ENCODE peak calls at places on chromosomes 4 and X, in ten cellular contexts. B is PC-3, V is mucosa of descending colon, W is OCI-LY7, D is right lobe of liver, Q is Calu3, A is breast epithelium, G is A549, F is heart right ventricle, I is AG04450. N is an unnamed sample.

GRCh38 chr4:186725422-186726149 is 1.9 kb upstream of the FAT1 start:
- DNase-seq in Q (peak), A (peak), I (peak), G (peak), B (peak), D (peak), F (peak), V (peak), W (no peak), N (no peak)

GRCh38 chr4:129146639-129147038 is 50.7 kb downstream of the C4orf33 start:
- DNase-seq in F (no peak), W (no peak), I (no peak), D (no peak), G (no peak), B (no peak), Q (no peak), A (no peak), V (no peak), N (no peak)

GRCh38 chrX:13396887-13397286 is 77.0 kb upstream of the ATXN3L start:
- DNase-seq in Q (no peak), G (peak), I (no peak), W (no peak), A (no peak), V (no peak), B (peak), F (no peak), D (no peak), N (no peak)

GRCh38 chr4:71184195-71184781 is 154.5 kb upstream of the SLC4A4 start:
- DNase-seq in B (peak), G (peak), Q (peak), I (no peak), F (peak), W (peak), A (no peak), V (no peak), D (no peak), N (no peak)

GRCh38 chr4:4801013-4801412 is 58.5 kb upstream of the MSX1 start:
- DNase-seq in B (no peak), F (no peak), W (no peak), I (no peak), V (no peak), A (no peak), D (no peak), Q (no peak), G (no peak), N (no peak)

GRCh38 chr4:4395849-4396627 is 9.1 kb downstream of the NSG1 start:
- DNase-seq in V (no peak), Q (no peak), D (no peak), W (peak), F (no peak), G (no peak), I (peak), B (no peak), A (no peak), N (peak)

GRCh38 chrX:25561190-25561589 is 545.4 kb upstream of the ARX start:
- DNase-seq in G (no peak), W (no peak), B (no peak), I (no peak), D (no peak), F (no peak), V (no peak), Q (no peak), A (no peak), N (no peak)

GRCh38 chrX:2715066-2715600 is 24.0 kb downstream of the CD99 start:
- DNase-seq in G (no peak), F (no peak), I (no peak), Q (no peak), B (no peak), D (no peak), A (no peak), W (no peak), V (no peak), N (no peak)

GRCh38 chr4:10761903-10762302 is 77.3 kb upstream of the CLNK start:
- DNase-seq in Q (no peak), D (no peak), V (no peak), F (no peak), G (no peak), A (no peak), B (no peak), I (no peak), W (no peak), N (no peak)

GRCh38 chr4:75995727-75996126 is 5.0 kb upstream of the SDAD1 start:
- DNase-seq in F (no peak), W (peak), D (no peak), A (no peak), V (no peak), Q (no peak), I (no peak), G (peak), B (peak), N (no peak)

GRCh38 chrX:153564047-153564606 is 34.8 kb downstream of the CCNQ start:
- DNase-seq in G (no peak), A (no peak), F (peak), B (no peak), I (no peak), V (no peak), D (no peak), Q (no peak), W (no peak), N (no peak)

GRCh38 chrX:40647307-40648197 is at the start of gene CXorf38:
- DNase-seq in W (peak), I (peak), A (peak), F (peak), G (peak), B (peak), V (peak), Q (peak), D (peak), N (peak)

GRCh38 chr4:88352062-88352461 is 26.6 kb upstream of the HERC6 start:
- DNase-seq in A (no peak), B (peak), D (no peak), F (no peak), I (no peak), G (peak), W (no peak), Q (peak), V (no peak), N (no peak)

GRCh38 chr4:140901736-140902336 is 145.7 kb upstream of the TBC1D9 start:
- DNase-seq in D (no peak), B (no peak), G (no peak), F (no peak), Q (no peak), V (no peak), A (no peak), I (no peak), W (no peak), N (no peak)

GRCh38 chr4:182628000-182628399 is 289.2 kb downstream of the DCTD start:
- DNase-seq in B (no peak), F (no peak), Q (no peak), G (no peak), W (no peak), V (no peak), D (no peak), I (no peak), A (no peak), N (no peak)

GRCh38 chrX:46838482-46838857 is 1.6 kb downstream of the RP2 start:
- DNase-seq in A (no peak), V (no peak), I (no peak), Q (no peak), D (no peak), B (no peak), W (no peak), G (no peak), F (no peak), N (no peak)

GRCh38 chr4:185204238-185204910 is 574 bp upstream of the CFAP97 start:
- DNase-seq in W (peak), Q (no peak), A (no peak), V (no peak), D (no peak), G (peak), B (peak), I (no peak), F (no peak), N (no peak)

GRCh38 chrX:66030505-66031317 is 9.2 kb downstream of the VSIG4 start:
- DNase-seq in B (peak), F (no peak), G (peak), V (no peak), D (no peak), I (no peak), Q (no peak), A (no peak), W (peak), N (no peak)

GRCh38 chr4:7134737-7135388 is 57.5 kb upstream of the SORCS2 start:
- DNase-seq in V (peak), B (peak), D (no peak), A (no peak), W (no peak), Q (no peak), I (peak), F (peak), G (no peak), N (peak)

GRCh38 chr4:38099908-38100407 is 139.8 kb downstream of the PTTG2 start:
- DNase-seq in G (no peak), Q (no peak), V (no peak), I (peak), F (no peak), A (no peak), D (no peak), B (no peak), W (no peak), N (no peak)

GRCh38 chr4:144509088-144509854 is 136.7 kb upstream of the HHIP start:
- DNase-seq in F (no peak), V (no peak), A (no peak), I (no peak), G (no peak), W (no peak), D (no peak), Q (no peak), B (no peak), N (no peak)

GRCh38 chrX:102345916-102346315 is 93.9 kb downstream of the NXF2B start:
- DNase-seq in A (peak), Q (peak), F (peak), G (peak), W (peak), D (peak), V (peak), B (peak), I (no peak), N (peak)

GRCh38 chrX:69285881-69286545 is 120.8 kb upstream of the PJA1 start:
- DNase-seq in G (peak), V (peak), B (peak), D (peak), Q (peak), A (peak), F (peak), W (peak), I (no peak), N (no peak)

GRCh38 chrX:106300239-106300638 is 132.1 kb downstream of the PWWP3B start:
- DNase-seq in W (no peak), G (no peak), Q (no peak), A (no peak), I (no peak), V (no peak), B (peak), F (no peak), D (no peak), N (no peak)

GRCh38 chrX:134711135-134711941 is 53.1 kb upstream of the PLAC1 start:
- DNase-seq in V (no peak), I (no peak), F (no peak), A (no peak), B (no peak), D (no peak), Q (no peak), W (no peak), G (no peak), N (no peak)

GRCh38 chrX:7996414-7996813 is 69.2 kb upstream of the PNPLA4 start:
- DNase-seq in Q (peak), F (peak), D (no peak), W (peak), I (no peak), A (no peak), G (peak), V (no peak), B (peak), N (no peak)

GRCh38 chr4:10590896-10591295 is 93.7 kb downstream of the CLNK start:
- DNase-seq in G (no peak), V (no peak), W (no peak), F (no peak), I (no peak), D (no peak), Q (no peak), B (peak), A (no peak), N (no peak)

GRCh38 chr4:158914178-158914577 is 145.4 kb downstream of the FNIP2 start:
- DNase-seq in W (no peak), G (peak), Q (no peak), D (no peak), I (no peak), V (no peak), A (no peak), F (no peak), B (peak), N (no peak)

GRCh38 chr4:56468097-56468422 is 643 bp downstream of the SRP72 start:
- DNase-seq in A (no peak), D (no peak), B (peak), V (no peak), F (no peak), I (no peak), W (no peak), G (peak), Q (no peak), N (no peak)

GRCh38 chr4:89245459-89245858 is 62.1 kb downstream of the GPRIN3 start:
- DNase-seq in Q (no peak), A (no peak), G (no peak), V (no peak), I (no peak), B (no peak), W (no peak), F (no peak), D (no peak), N (no peak)

GRCh38 chr4:14180983-14181601 is 553.6 kb upstream of the BOD1L1 start:
- DNase-seq in F (no peak), B (peak), W (no peak), G (peak), A (no peak), D (no peak), V (no peak), Q (peak), I (no peak), N (no peak)

GRCh38 chr4:128228021-128228571 is 59.5 kb downstream of the PGRMC2 start:
- DNase-seq in V (no peak), W (no peak), A (peak), Q (peak), G (peak), I (no peak), B (peak), F (no peak), D (no peak), N (no peak)

GRCh38 chr4:85478576-85478975 is 3.6 kb downstream of the ARHGAP24 start:
- DNase-seq in B (no peak), G (no peak), V (no peak), I (no peak), D (no peak), Q (no peak), A (no peak), W (no peak), F (no peak), N (no peak)

DNA sequence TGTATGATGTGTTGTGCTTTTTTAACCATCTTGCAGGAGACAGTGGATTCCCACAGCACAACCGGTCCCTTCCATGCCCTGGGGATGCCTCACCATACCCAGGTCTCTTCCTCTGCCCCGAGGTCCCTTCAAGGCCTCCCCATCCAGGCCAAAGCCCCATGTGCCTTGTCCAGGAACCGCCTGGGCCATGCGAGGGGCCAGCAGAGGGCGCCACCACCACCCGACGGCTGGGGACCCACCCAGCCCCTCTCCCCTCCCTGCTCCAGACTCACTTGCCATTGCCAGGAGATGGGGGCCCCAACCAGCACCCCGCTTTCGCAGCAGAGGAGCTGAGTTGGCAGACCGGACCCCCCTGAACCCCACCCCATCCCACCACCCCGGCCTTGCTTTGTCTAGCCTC is 485.5 kb downstream of the TRAM1L1 start:
- DNase-seq in W (peak), Q (no peak), V (peak), G (peak), A (no peak), D (peak), B (no peak), I (no peak), F (no peak), N (peak)
- TF ChIP-seq CTCF in W (peak), Q (no peak), V (no peak), G (no peak), A (no peak), D (no peak), B (no peak), I (no peak), F (no peak), N (no peak)

GRCh38 chr4:25031077-25031606 is 396 bp upstream of the LGI2 start:
- DNase-seq in G (no peak), D (no peak), V (no peak), B (no peak), A (no peak), Q (peak), I (no peak), W (no peak), F (no peak), N (no peak)

GRCh38 chr4:25029479-25030282 is 1.1 kb downstream of the LGI2 start:
- DNase-seq in A (no peak), F (no peak), I (no peak), Q (no peak), V (no peak), G (no peak), W (no peak), B (no peak), D (no peak), N (no peak)

GRCh38 chr4:25030283-25031076 is at the start of gene LGI2:
- DNase-seq in I (no peak), A (no peak), Q (peak), F (peak), W (no peak), G (no peak), B (peak), V (peak), D (no peak), N (no peak)

GRCh38 chr4:25032126-25032525 is 1.4 kb upstream of the LGI2 start:
- DNase-seq in I (no peak), Q (no peak), W (no peak), B (peak), V (no peak), A (no peak), D (no peak), G (peak), F (no peak), N (no peak)
- TF ChIP-seq CTCF in I (no peak), Q (no peak), W (no peak), B (no peak), V (no peak), A (no peak), D (no peak), G (no peak), F (no peak), N (no peak)

GRCh38 chrX:36897690-36898089 is 110.5 kb upstream of the FAM47C start:
- DNase-seq in B (no peak), D (no peak), V (no peak), I (no peak), Q (no peak), G (no peak), W (no peak), F (no peak), A (no peak), N (no peak)

GRCh38 chrX:36898301-36898700 is 109.9 kb upstream of the FAM47C start:
- DNase-seq in F (no peak), V (no peak), W (peak), D (no peak), A (no peak), Q (no peak), I (no peak), B (peak), G (peak), N (no peak)
- TF ChIP-seq CTCF in F (no peak), V (no peak), W (peak), D (peak), A (peak), Q (peak), I (peak), B (peak), G (peak), N (peak)

GRCh38 chr4:36414248-36414647 is 132.8 kb downstream of the DTHD1 start:
- DNase-seq in F (no peak), Q (no peak), G (peak), A (no peak), V (no peak), W (peak), B (peak), D (no peak), I (no peak), N (no peak)
- TF ChIP-seq CTCF in F (peak), Q (peak), G (peak), A (peak), V (no peak), W (peak), B (peak), D (peak), I (no peak), N (peak)

DNA sequence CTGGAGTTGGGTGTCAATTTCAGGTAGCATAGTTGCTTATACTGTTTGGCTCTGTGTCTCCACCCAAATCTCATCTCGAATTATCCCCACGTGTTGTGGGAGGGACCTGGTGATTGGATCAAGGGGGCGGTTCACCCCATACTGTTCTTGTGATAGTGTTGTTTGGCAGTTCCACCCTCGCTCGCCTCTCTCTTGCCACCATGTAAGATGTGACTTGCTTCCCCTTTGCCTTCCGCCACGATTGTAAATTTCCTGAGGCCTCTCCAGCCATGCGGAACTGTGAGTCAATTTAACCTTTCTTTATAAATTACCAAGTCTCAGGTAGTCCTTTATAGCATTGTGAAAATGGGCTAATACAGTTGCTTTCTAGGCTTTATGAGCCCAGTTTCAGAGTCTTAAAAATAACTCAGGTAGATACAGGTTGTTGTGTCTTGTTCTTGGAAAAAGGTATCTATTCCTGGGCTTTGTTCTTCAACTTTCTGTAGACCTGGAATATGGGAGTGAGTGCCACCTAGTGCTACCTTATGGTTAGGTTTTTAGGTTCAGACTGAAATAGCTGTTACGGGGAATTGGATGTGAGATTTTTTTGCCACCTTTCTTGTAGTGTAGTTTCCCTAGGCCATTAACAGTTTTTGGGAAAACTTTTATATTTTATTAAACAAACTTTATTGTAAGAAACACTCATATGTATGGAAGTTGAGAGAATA is 15.6 kb downstream of the PGK1 start:
- DNase-seq in D (no peak), W (no peak), V (no peak), A (no peak), Q (no peak), F (no peak), I (no peak), G (peak), B (peak), N (no peak)
- TF ChIP-seq CTCF in D (peak), W (peak), V (no peak), A (no peak), Q (no peak), F (no peak), I (peak), G (peak), B (peak), N (peak)

DNA sequence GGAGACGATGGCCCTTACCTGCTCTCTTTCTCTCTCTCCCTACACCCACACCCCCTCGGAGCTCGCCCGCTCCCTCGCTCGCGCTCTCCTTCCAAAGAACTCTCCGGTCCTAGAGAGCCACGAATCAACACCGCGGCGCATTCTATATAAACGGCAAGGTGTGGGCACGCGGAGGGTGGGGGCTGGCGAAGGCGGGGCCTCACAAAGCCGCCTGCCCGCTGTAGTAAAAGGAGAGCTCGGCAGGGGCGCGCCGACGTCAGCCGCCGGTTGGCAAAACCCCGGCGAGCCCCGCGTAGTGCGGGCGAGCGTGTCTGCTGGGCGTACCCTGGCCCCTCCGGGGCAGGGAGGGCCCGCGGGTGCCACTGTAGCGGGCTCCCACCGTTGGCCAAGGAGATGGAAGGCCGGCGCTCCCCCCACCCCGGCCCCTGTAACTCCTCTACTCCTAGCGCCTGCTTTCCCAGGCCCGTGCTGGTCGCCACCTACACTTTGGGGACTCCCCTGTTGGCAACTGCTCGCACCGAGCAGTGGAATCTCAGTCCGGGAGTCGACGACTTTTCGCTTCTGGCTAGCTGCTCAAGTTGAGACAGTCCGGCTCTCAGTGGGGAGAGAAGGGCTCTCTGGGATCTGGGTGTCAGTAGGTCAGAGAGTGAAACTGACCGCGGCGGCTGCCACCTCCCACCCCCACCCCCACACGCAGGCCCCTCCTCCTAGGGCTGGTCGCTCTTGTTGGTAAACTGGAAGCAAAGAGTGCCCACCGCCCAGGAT is 325.5 kb upstream of the F9 start:
- DNase-seq in Q (peak), B (peak), D (peak), G (peak), A (peak), W (no peak), I (no peak), V (peak), F (no peak), N (no peak)
- TF ChIP-seq CTCF in Q (no peak), B (peak), D (no peak), G (no peak), A (no peak), W (no peak), I (no peak), V (no peak), F (no peak), N (no peak)

N was measured in chondrocyte.